ENCODE peak calls at places on chromosomes 12 and 14, in four cellular contexts. V is HepG2, X is GM12878, W is K562. A is an unnamed sample.

GRCh38 chr14:73797540-73797925 is 54.1 kb upstream of the PTGR2 start:
- DNase-seq in V (no peak), X (no peak), W (no peak), A (no peak)

GRCh38 chr14:95485222-95485819 is 31.1 kb downstream of the SYNE3 start:
- DNase-seq in V (no peak), X (no peak), W (no peak), A (no peak)

GRCh38 chr12:39235990-39236767 is 206.7 kb downstream of the KIF21A start:
- DNase-seq in V (no peak), X (no peak), W (no peak), A (no peak)

GRCh38 chr12:90829044-90829443 is 125.9 kb downstream of the CCER1 start:
- DNase-seq in V (no peak), X (no peak), W (no peak), A (no peak)

GRCh38 chr12:46217686-46218508 is 50.9 kb downstream of the SLC38A1 start:
- DNase-seq in V (no peak), X (peak), W (no peak), A (no peak)

GRCh38 chr14:72495668-72496067 is 398.2 kb downstream of the DPF3 start:
- DNase-seq in V (no peak), X (no peak), W (no peak), A (no peak)

GRCh38 chr12:7555752-7556151 is 52.2 kb upstream of the CD163 start:
- DNase-seq in V (no peak), X (no peak), W (peak), A (no peak)

GRCh38 chr12:52038447-52038846 is 12.8 kb upstream of the NR4A1 start:
- DNase-seq in V (no peak), X (no peak), W (no peak), A (no peak)

GRCh38 chr12:96427269-96427729 is 27.1 kb upstream of the CDK17 start:
- DNase-seq in V (peak), X (no peak), W (no peak), A (peak)

GRCh38 chr12:123453165-123453564 is 4.8 kb upstream of the SNRNP35 start:
- DNase-seq in V (no peak), X (no peak), W (no peak), A (no peak)

GRCh38 chr14:96698846-96699543 is 98.2 kb upstream of the VRK1 start:
- DNase-seq in V (no peak), X (peak), W (peak), A (no peak)

DNA sequence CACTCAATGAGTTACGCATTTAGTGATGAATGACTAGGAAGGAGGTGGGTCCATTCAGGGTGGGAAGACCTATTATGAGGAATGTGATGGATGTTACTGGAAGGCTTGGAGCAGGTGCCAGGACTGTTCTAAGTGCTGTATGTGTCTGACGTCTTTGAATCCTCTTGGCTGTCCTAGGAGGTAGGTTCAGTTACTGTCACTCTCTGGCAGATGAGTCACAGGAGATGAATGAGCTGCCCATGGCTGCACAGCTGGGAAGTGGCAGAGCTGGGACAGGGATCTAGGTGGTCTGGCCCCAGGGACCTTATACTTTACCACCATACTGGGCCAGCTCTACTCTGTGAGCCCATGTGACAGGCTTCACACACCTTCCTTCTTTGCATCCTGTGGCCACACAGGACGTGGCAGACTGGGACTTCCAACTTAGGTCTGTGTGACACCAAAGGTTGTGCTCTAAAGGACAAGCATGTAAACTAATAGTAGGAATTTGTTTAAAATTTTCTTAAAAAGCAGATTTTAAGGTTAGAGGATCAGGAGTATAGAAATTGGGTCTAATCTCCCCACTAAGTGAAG is 24.0 kb downstream of the TCTN1 start:
- DNase-seq in V (no peak), X (no peak), W (no peak), A (no peak)
- TF ChIP-seq MAX in V (no peak), X (no peak), W (no peak), A (no peak)

DNA sequence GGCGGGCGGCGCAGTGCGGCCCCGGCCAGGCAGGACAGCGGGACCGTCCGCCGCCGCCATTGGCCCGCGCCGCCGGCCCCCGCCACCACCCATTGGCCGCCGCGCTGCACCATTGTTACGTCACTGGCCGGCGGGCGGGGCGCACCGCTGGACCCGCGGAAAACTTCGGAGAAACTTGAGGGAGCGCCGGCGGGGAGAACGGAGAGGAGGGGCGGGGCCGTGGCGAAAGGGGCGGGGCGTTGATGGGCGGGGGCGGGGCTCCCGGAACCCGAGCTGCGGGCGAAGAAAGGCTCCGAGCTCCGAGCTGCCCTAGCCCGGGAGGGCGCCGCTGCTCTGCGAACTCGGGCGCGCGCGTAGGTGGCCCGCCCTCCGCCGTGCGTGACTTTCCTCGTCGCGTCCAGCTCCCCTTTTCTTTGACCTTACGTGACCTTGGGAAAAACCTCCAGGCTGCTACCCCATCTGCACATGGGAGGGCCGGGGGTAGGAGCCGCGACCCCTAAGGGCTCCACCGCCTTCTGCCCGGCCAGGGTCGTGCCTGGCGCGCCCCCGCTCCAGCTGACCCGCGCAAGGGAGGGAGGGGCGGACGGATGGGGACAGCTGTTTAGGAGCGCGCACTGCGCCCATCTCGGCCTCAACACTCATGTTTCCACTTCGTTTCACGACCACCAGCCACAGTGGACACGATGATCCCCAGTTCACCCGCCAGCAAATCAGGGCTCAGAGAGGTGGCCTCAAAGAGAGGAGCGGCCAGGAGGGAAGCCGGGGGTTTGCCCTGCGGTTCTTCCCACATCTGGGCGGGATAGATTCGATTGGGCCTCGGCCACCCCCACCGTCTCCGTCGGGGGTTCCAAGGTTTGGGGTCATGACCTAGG is at the start of gene ANKRD9:
- DNase-seq in V (peak), X (peak), W (peak), A (peak)
- TF ChIP-seq NFIC in V (no peak), X (no peak), W (no peak), A (no peak)

GRCh38 chr12:48131517-48131916 is 12.4 kb downstream of the PFKM start:
- DNase-seq in V (no peak), X (no peak), W (no peak), A (no peak)

GRCh38 chr12:48125985-48126384 is 6.8 kb downstream of the PFKM start:
- DNase-seq in V (no peak), X (no peak), W (no peak), A (no peak)

GRCh38 chr12:48128800-48129199 is 9.6 kb downstream of the PFKM start:
- DNase-seq in V (no peak), X (no peak), W (no peak), A (no peak)

GRCh38 chr12:48123169-48123568 is 4.0 kb downstream of the PFKM start:
- DNase-seq in V (peak), X (no peak), W (no peak), A (no peak)

DNA sequence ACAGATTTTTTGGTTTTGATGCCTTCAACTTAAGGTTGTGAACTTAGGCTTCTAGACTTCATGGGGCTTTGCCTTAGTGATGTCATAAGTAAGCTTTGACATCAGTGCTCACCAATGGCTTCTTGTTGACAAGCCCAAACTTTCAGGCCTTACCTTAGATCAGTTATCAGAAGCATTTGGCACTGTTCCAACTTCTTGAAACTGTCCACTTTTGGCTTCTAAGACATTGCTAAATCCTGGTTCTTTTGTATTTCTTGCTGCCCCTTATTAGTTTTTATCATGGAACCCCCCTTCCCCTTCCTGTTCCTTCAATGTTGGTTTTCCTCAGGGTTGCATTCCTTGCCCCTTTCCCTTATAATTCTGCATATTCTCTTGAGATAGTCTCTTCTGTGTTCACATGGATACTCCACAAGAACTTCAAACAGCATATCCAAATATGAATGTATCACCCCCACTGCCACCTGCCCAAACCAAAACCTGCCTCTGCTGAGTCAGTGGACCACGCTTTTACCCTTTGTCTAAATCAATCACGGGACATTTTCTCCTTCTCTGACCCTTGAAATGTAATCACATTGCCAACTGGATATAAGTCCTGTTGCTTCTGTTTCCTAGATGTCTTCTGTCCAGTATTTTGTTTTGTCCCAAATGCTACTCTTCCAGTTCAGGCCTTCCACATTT is 7.9 kb downstream of the PFKM start:
- DNase-seq in V (no peak), X (no peak), W (no peak), A (no peak)
- TF ChIP-seq MAX in V (no peak), X (no peak), W (no peak), A (no peak)

DNA sequence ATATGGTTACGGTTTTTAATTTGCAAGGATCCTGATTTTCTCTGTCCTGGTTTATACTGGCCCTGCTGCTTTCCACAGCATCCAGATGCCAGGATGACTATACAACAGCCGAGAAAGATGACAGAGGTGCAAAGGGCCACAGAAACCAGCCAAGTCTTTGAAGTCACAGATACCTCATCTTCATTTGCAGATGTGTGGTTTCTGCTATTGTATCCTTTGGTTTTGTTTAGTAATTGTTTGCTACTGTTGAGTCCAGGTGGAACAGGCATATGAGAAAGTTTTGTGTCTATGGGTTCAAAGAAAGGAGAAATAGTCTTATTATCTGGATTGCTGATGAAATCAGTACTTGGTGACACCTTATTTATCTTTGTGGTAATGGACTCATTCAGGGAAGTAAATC is 17.3 kb upstream of the KLHL42 start:
- DNase-seq in V (no peak), X (no peak), W (no peak), A (no peak)
- TF ChIP-seq NFIC in V (no peak), X (peak), W (no peak), A (no peak)

GRCh38 chr12:116677202-116677651 is 60.6 kb downstream of the SPRING1 start:
- DNase-seq in V (no peak), X (peak), W (no peak), A (no peak)

GRCh38 chr12:116672842-116673516 is 64.9 kb downstream of the SPRING1 start:
- DNase-seq in V (no peak), X (peak), W (no peak), A (no peak)

GRCh38 chr12:116674643-116675183 is 63.2 kb downstream of the SPRING1 start:
- DNase-seq in V (no peak), X (no peak), W (no peak), A (no peak)

GRCh38 chr12:116673713-116674112 is 64.2 kb downstream of the SPRING1 start:
- DNase-seq in V (no peak), X (no peak), W (peak), A (no peak)

GRCh38 chr12:116675339-116676107 is 62.3 kb downstream of the SPRING1 start:
- DNase-seq in V (no peak), X (no peak), W (no peak), A (no peak)
- TF ChIP-seq MAX in V (no peak), X (no peak), W (no peak), A (no peak)

GRCh38 chr12:6089041-6089823 is 35.2 kb downstream of the VWF start:
- DNase-seq in V (peak), X (no peak), W (no peak), A (no peak)
- TF ChIP-seq NFIC in V (no peak), X (no peak), W (no peak), A (no peak)

DNA sequence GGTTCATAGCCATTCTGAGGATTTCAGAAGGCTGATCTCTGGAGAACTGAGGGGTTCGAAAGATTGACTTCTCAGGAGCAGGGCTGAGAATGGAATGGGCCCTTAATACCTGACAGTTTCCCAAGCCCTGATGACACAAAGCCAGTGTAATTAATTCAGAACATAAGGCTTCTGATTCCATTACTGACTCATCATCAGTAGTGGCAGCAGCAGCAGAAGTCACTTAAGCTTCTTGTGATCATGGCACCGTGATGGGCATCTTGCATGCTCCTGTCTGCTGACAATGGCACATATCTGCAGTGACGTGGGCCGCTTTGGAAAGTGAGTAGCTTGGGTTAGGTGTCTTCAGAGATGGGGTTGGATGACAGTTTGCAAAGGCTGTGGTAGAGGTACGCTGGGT is 38.2 kb upstream of the GSG1 start:
- DNase-seq in V (no peak), X (no peak), W (no peak), A (no peak)
- TF ChIP-seq MAX in V (no peak), X (no peak), W (no peak), A (no peak)

GRCh38 chr14:45679852-45680251 is 426.9 kb upstream of the MIS18BP1 start:
- DNase-seq in V (no peak), X (no peak), W (no peak), A (no peak)
- TF ChIP-seq NFIC in V (no peak), X (no peak), W (no peak), A (no peak)

DNA sequence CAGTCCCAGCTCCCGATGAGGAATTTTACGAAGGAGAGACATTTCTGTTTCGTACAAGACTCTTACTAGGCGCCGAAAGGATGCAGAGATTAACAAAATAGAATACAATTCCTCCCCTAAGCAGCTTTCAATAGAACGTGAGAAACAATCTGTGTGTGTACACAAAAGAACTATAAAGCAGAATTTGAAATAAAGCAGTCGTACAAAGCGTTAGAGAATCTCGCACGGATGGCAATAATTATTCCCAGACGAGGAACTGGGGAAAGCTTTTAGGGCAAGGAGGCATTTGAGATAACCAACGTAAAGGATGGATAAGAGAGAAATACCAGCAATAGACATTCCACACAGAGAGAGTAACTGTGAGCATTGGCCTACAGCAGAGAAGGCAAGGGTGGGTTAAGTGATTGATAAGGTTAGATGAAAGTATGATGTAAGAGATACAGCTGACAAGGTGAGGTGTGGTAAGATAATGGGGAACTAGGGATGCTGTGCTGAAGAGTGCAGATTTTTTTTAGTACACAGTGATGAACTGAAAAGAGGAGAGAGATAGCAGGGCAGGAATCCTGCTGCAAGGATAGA is 957 bp upstream of the RPS6KA5 start:
- DNase-seq in V (no peak), X (no peak), W (peak), A (peak)
- TF ChIP-seq MAX in V (no peak), X (no peak), W (no peak), A (no peak)

GRCh38 chr14:26602902-26603301 is 5.1 kb upstream of the NOVA1 start:
- DNase-seq in V (no peak), X (no peak), W (no peak), A (no peak)
- TF ChIP-seq NFIC in V (no peak), X (no peak), W (no peak), A (no peak)